ENCODE peak calls at places on chromosomes 13 and 19, in four cellular contexts. J, I, H and X are unnamed samples.
A peak's percentile ranks its signal among the peaks of the same experiment; 100 is the strongest.

GRCh38 chr19:30085394-30085793 is 143.4 kb downstream of the URI1 start:
- DNase-seq in J (peak; percentile 19), I (no peak), H (no peak), X (peak; percentile 11)

GRCh38 chr13:69585656-69586055 is 522.0 kb upstream of the ATXN8OS start:
- DNase-seq in J (no peak), I (no peak), H (no peak), X (no peak)

GRCh38 chr13:89061821-89062220 is 1390.7 kb downstream of the SLITRK5 start:
- DNase-seq in J (no peak), I (no peak), H (no peak), X (no peak)

GRCh38 chr13:27981006-27981708 is 7.3 kb downstream of the URAD start:
- DNase-seq in J (no peak), I (no peak), H (no peak), X (no peak)

GRCh38 chr13:49584771-49585182 is 581 bp downstream of the RCBTB1 start:
- DNase-seq in J (no peak), I (no peak), H (no peak), X (no peak)

GRCh38 chr13:48175200-48175599 is 57.8 kb upstream of the ITM2B start:
- DNase-seq in J (no peak), I (no peak), H (no peak), X (no peak)

GRCh38 chr13:20128459-20128927 is 32.4 kb downstream of the GJA3 start:
- DNase-seq in J (peak; percentile 59), I (no peak), H (no peak), X (peak; percentile 39)

GRCh38 chr19:15860522-15860921 is 37.4 kb downstream of the CYP4F2 start:
- DNase-seq in J (no peak), I (no peak), H (no peak), X (no peak)

GRCh38 chr13:99275093-99275469 is 16.9 kb upstream of the GPR18 start:
- DNase-seq in J (no peak), I (no peak), H (no peak), X (peak; percentile 50)

GRCh38 chr13:25732146-25732865 is 319.5 kb downstream of the SHISA2 start:
- DNase-seq in J (no peak), I (no peak), H (no peak), X (peak; percentile 73)

GRCh38 chr19:4589579-4590410 is 30.3 kb upstream of the SEMA6B start:
- DNase-seq in J (no peak), I (no peak), H (no peak), X (no peak)

DNA sequence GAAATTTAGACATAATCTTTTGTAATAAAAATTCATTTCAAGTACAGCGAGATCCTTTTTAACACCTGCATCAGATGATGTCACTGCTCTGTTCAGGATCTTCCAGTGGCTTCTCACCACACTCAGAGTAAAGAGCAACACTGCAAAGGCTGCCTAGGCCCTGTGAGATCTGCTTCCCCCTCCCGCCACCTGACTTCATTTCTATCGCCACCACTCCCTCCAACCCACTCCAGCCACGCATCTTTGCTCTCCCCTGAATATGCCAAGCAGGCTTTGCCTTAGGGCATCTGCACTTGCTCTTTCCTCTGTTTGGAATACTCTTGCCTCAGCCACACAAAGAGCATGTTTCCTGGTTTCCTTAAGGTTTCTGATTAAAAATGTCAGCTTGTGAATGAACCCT is 58.3 kb downstream of the MBNL2 start:
- DNase-seq in J (no peak), I (no peak), H (no peak), X (no peak)
- H3K4me1 ChIP-seq in J (peaks cover 57% of the 10 kb centered on the region), I (peaks cover 82% of the 10 kb centered on the region), H (peaks cover 20% of the 10 kb centered on the region), X (no peaks in the 10 kb centered on the region)

GRCh38 chr19:14473073-14473790 is 1.9 kb downstream of the PTGER1 start:
- DNase-seq in J (no peak), I (no peak), H (no peak), X (peak; percentile 39)
- H3K4me1 ChIP-seq in J (peaks cover 39% of the 10 kb centered on the region), I (peaks cover 35% of the 10 kb centered on the region), H (no peaks in the 10 kb centered on the region), X (no peaks in the 10 kb centered on the region)

GRCh38 chr13:29589234-29589633 is 6.3 kb downstream of the SLC7A1 start:
- DNase-seq in J (no peak), I (no peak), H (no peak), X (no peak)
- H3K4me1 ChIP-seq in J (peaks cover 40% of the 10 kb centered on the region), I (peaks cover 37% of the 10 kb centered on the region), H (no peaks in the 10 kb centered on the region), X (no peaks in the 10 kb centered on the region)

GRCh38 chr13:97238883-97239282 is 16.8 kb downstream of the MBNL2 start:
- DNase-seq in J (no peak), I (no peak), H (no peak), X (no peak)

GRCh38 chr13:97239306-97239705 is 17.2 kb downstream of the MBNL2 start:
- DNase-seq in J (no peak), I (no peak), H (no peak), X (no peak)

GRCh38 chr13:97241761-97242160 is 19.6 kb downstream of the MBNL2 start:
- DNase-seq in J (no peak), I (no peak), H (no peak), X (no peak)

GRCh38 chr13:97240789-97241734 is 18.9 kb downstream of the MBNL2 start:
- DNase-seq in J (no peak), I (no peak), H (no peak), X (peak; percentile 40)

GRCh38 chr13:97239943-97240788 is 18.0 kb downstream of the MBNL2 start:
- DNase-seq in J (no peak), I (no peak), H (no peak), X (no peak)
- H3K4me1 ChIP-seq in J (peaks cover 95% of the 10 kb centered on the region), I (peaks cover 74% of the 10 kb centered on the region), H (peaks cover 37% of the 10 kb centered on the region), X (peaks cover 21% of the 10 kb centered on the region)

GRCh38 chr13:36997716-36998427 is 1.3 kb downstream of the ALG5 start:
- DNase-seq in J (no peak), I (no peak), H (no peak), X (peak; percentile 10)

GRCh38 chr13:36998624-36999041 is 507 bp downstream of the ALG5 start:
- DNase-seq in J (peak; percentile 28), I (no peak), H (peak; percentile 38), X (peak; percentile 8)

GRCh38 chr13:36999054-36999927 is at the start of gene ALG5:
- DNase-seq in J (peak; percentile 92), I (peak; percentile 42), H (peak; percentile 92), X (peak; percentile 93)

DNA sequence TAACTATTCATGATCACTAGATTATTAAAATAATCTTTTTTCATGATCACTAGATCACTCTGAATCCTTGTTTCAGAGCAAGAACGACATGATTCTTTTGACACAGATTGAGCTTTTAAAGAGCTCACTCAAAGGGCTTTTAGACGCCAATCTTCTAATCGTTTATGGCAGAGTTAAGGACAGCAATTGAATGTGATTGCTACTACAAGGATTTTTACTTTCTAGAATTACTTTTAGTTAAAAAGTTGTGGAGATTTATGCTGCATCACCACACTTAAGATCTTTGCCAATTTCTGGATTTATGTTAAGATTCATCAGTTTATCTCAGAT is 1.3 kb downstream of the EXOSC8 start:
- DNase-seq in J (no peak), I (no peak), H (no peak), X (no peak)
- H3K4me1 ChIP-seq in J (peaks cover 24% of the 10 kb centered on the region), I (peaks cover 12% of the 10 kb centered on the region), H (no peaks in the 10 kb centered on the region), X (peaks cover 6% of the 10 kb centered on the region)

GRCh38 chr13:106796280-106797047 is 228.5 kb upstream of the ARGLU1 start:
- DNase-seq in J (no peak), I (no peak), H (no peak), X (peak; percentile 2)
- H3K4me1 ChIP-seq in J (no peaks in the 10 kb centered on the region), I (no peaks in the 10 kb centered on the region), H (no peaks in the 10 kb centered on the region), X (no peaks in the 10 kb centered on the region)

GRCh38 chr13:46079770-46080169 is 25.1 kb downstream of the CPB2 start:
- DNase-seq in J (no peak), I (no peak), H (no peak), X (no peak)
- H3K4me1 ChIP-seq in J (no peaks in the 10 kb centered on the region), I (no peaks in the 10 kb centered on the region), H (no peaks in the 10 kb centered on the region), X (no peaks in the 10 kb centered on the region)

GRCh38 chr19:723247-723646 is 14.5 kb downstream of the PALM start:
- DNase-seq in J (no peak), I (no peak), H (no peak), X (no peak)
- H3K4me1 ChIP-seq in J (peaks cover 11% of the 10 kb centered on the region), I (no peaks in the 10 kb centered on the region), H (no peaks in the 10 kb centered on the region), X (no peaks in the 10 kb centered on the region)

GRCh38 chr19:10655457-10656312 is 1.5 kb downstream of the ILF3 start:
- DNase-seq in J (peak; percentile 55), I (no peak), H (no peak), X (peak; percentile 27)

GRCh38 chr19:10653732-10654609 is at the start of gene ILF3:
- DNase-seq in J (peak; percentile 100), I (peak; percentile 92), H (peak; percentile 100), X (peak; percentile 100)

GRCh38 chr19:10651821-10652220 is 2.3 kb upstream of the ILF3 start:
- DNase-seq in J (no peak), I (no peak), H (no peak), X (no peak)

GRCh38 chr19:10653482-10653731 is 739 bp upstream of the ILF3 start:
- DNase-seq in J (no peak), I (no peak), H (no peak), X (no peak)

GRCh38 chr19:10654610-10655456 is 687 bp downstream of the ILF3 start:
- DNase-seq in J (peak; percentile 50), I (peak; percentile 64), H (peak; percentile 64), X (peak; percentile 47)
- H3K4me1 ChIP-seq in J (peaks cover 53% of the 10 kb centered on the region), I (peaks cover 25% of the 10 kb centered on the region), H (peaks cover 5% of the 10 kb centered on the region), X (peaks cover 22% of the 10 kb centered on the region)